ENCODE peak calls at places on chromosomes 5 and 9, in nine cellular contexts. N is CD8-positive, alpha-beta T cell; Q is mesendoderm; S is HCT116; L is ovary; I is neural progenitor cell; M is cardiac muscle cell; R is IMR-90; A is A673. Z is an unnamed sample.

GRCh38 chr5:149151717-149152116 is 10.4 kb downstream of the ABLIM3 start:
- DNase-seq in N (no peak), Q (peak; percentile 38), S (no peak), L (no peak), I (no peak), M (peak; percentile 27), R (peak; percentile 42), A (no peak), Z (peak; percentile 39)

GRCh38 chr5:122129332-122129731 is at the start of gene ZNF474:
- DNase-seq in N (no peak), Q (peak; percentile 99), S (peak; percentile 28), L (no peak), I (peak; percentile 90), M (peak; percentile 97), R (peak; percentile 98), A (peak; percentile 42), Z (peak; percentile 94)

GRCh38 chr5:10503321-10503720 is 60.5 kb upstream of the ANKRD33B start:
- DNase-seq in N (no peak), Q (no peak), S (no peak), L (no peak), I (no peak), M (no peak), R (no peak), A (no peak), Z (no peak)

GRCh38 chr5:76960004-76960625 is 7.3 kb downstream of the CRHBP start:
- DNase-seq in N (no peak), Q (peak; percentile 42), S (no peak), L (no peak), I (no peak), M (peak; percentile 30), R (no peak), A (no peak), Z (peak; percentile 29)

GRCh38 chr5:34886718-34887117 is 28.6 kb downstream of the RAD1 start:
- DNase-seq in N (no peak), Q (no peak), S (no peak), L (no peak), I (no peak), M (no peak), R (no peak), A (no peak), Z (no peak)

GRCh38 chr5:94707359-94707758 is 88.9 kb downstream of the SLF1 start:
- DNase-seq in N (no peak), Q (no peak), S (no peak), L (no peak), I (peak; percentile 21), M (no peak), R (peak; percentile 45), A (no peak), Z (peak; percentile 65)

GRCh38 chr9:114426046-114426948 is 38.5 kb upstream of the AKNA start:
- DNase-seq in N (no peak), Q (no peak), S (no peak), L (no peak), I (no peak), M (no peak), R (no peak), A (no peak), Z (no peak)

GRCh38 chr5:113195726-113196125 is 219.1 kb downstream of the DCP2 start:
- DNase-seq in N (no peak), Q (no peak), S (no peak), L (no peak), I (no peak), M (no peak), R (no peak), A (no peak), Z (no peak)

GRCh38 chr5:96785271-96785670 is 22.5 kb downstream of the ERAP1 start:
- DNase-seq in N (no peak), Q (no peak), S (no peak), L (no peak), I (no peak), M (no peak), R (no peak), A (peak; percentile 22), Z (no peak)

GRCh38 chr5:54742417-54742889 is 224.9 kb downstream of the SNX18 start:
- DNase-seq in N (no peak), Q (peak; percentile 90), S (no peak), L (no peak), I (peak; percentile 27), M (peak; percentile 69), R (peak; percentile 80), A (no peak), Z (peak; percentile 44)

GRCh38 chr5:109944461-109944860 is 254.7 kb downstream of the MAN2A1 start:
- DNase-seq in N (no peak), Q (no peak), S (no peak), L (no peak), I (no peak), M (no peak), R (no peak), A (no peak), Z (no peak)

GRCh38 chr5:56985941-56986630 is 34.2 kb upstream of the MIER3 start:
- DNase-seq in N (no peak), Q (no peak), S (no peak), L (no peak), I (no peak), M (no peak), R (no peak), A (no peak), Z (no peak)
- H3K27ac ChIP-seq in N (no peak overlapping the region), Q (no peak overlapping the region), S (no peak overlapping the region), L (no peak overlapping the region), I (no peak overlapping the region), M (no peak overlapping the region), R (no peak overlapping the region), A (no peak overlapping the region), Z (no peak overlapping the region)

DNA sequence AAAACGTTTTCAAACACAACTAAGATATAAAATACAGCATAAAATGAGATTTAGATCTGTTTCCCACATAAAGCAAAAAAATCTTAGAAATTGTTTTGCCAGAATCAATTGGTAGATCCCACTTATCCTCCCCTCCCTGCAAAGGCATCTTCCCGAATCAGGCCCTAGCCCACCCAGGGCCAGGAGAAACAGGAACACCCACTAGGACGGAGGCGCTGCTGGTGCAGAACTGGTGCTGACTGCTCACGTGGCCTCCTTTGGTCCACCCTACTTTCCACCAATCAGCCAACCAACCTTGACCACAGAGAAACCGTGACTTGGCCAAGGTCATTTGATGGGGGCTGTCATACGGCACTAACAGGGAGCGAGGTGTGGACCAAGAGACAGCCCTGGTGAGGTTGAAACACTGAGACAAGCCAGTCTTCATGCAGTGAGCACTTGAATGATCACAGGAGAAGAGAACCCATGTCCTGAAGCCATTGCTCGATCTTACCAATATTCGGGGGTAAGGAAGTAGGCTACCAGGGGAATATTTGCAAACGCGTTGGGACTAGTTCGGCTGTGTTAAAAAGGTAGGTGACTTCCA is 5.2 kb downstream of the SURF2 start:
- DNase-seq in N (no peak), Q (no peak), S (no peak), L (no peak), I (no peak), M (no peak), R (no peak), A (no peak), Z (no peak)
- H3K27ac ChIP-seq in N (no peak overlapping the region), Q (no peak overlapping the region), S (peak overlapping the region; percentile 26), L (no peak overlapping the region), I (no peak overlapping the region), M (peak overlapping the region; percentile 7), R (no peak overlapping the region), A (no peak overlapping the region), Z (no peak overlapping the region)

GRCh38 chr9:124885551-124885950 is 23.6 kb downstream of the ARPC5L start:
- DNase-seq in N (no peak), Q (no peak), S (no peak), L (no peak), I (peak; percentile 1), M (no peak), R (no peak), A (no peak), Z (no peak)
- H3K27ac ChIP-seq in N (no peak overlapping the region), Q (no peak overlapping the region), S (no peak overlapping the region), L (no peak overlapping the region), I (no peak overlapping the region), M (no peak overlapping the region), R (no peak overlapping the region), A (no peak overlapping the region), Z (no peak overlapping the region)

DNA sequence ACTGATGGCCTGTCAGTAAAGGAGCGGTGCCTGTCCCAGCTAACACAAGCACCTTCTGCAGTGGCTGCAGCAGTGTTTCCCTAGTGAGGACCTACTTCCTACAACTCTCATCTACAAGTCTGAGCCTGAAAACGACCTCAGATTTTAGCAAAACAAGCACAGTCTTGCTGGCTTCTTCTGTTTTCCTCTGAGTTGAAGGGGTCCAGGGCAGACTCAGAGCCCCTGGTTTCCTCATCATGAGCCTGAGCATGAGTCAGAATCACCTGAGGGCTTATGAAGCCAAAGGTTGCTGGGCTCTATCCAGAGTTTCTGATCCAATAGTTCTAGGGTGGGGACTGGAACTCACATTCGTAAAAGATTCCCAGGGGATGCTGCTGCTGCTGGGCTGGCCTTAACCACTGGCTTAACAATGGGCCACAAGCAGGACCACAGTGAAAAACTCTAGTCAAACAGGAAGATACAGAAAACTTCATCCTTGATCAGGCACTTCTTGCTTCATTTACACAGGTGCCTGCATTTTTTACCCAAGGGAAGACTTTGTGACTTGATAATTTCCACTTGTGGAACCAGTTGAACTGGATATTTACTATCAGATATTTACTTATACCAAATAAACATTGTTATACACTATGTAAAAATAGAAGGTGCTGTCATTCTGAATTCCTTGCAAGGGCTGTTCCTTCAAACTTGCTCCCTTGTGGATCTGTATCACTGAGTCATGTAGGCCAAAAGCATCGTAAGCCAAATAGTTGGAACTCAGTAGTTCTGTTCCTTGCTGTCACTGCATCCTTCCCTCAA is 4.3 kb upstream of the ACER2 start:
- DNase-seq in N (no peak), Q (no peak), S (no peak), L (no peak), I (no peak), M (no peak), R (no peak), A (no peak), Z (no peak)
- H3K27ac ChIP-seq in N (no peak overlapping the region), Q (no peak overlapping the region), S (no peak overlapping the region), L (no peak overlapping the region), I (no peak overlapping the region), M (no peak overlapping the region), R (no peak overlapping the region), A (no peak overlapping the region), Z (no peak overlapping the region)

DNA sequence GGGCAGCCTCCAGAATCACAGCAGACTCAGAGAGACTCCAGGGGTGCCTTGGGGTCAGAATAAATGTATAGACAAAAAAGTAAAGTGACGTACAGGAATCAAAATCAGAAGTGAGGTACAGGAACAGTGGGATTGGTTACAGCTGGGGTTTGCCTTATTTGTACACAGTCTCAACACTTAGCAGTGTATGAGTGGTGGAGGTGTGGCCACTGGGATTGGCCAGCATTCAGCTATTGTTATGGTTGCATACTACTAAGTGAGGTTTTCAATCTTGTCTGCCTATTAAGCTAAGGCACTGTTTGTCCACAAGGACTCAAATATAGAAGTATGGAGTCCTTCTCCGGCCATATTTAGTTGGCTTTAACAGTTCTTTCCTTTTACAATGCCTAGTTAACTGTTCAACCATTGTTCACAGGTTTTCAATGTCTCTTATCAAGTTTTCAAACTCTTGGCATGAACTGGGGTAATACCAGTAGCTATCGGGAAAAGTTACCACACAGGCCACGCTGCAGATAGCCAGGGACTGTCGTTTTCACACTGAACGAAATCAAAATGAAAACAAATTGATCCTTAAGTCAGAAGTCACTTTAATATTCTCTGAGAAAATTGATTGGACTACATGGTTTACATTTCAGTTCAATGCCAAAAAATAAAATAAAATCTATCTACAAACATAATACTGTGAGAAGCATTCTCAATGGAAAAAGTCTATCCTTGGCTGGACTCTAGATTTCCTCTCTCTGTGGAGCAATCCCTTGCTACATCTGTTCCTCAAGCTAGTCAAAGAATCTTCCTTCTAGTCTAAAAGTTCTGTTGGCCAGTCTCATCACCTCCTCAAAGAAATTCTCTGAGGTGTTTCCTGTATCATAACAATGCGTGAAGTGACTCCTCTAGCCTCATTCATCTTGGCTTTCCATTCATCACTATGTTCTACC is 176.1 kb upstream of the FREM1 start:
- DNase-seq in N (no peak), Q (no peak), S (no peak), L (no peak), I (no peak), M (peak; percentile 76), R (no peak), A (no peak), Z (no peak)
- H3K27ac ChIP-seq in N (no peak overlapping the region), Q (no peak overlapping the region), S (no peak overlapping the region), L (no peak overlapping the region), I (no peak overlapping the region), M (no peak overlapping the region), R (no peak overlapping the region), A (no peak overlapping the region), Z (no peak overlapping the region)